ENCODE peak calls at places on chromosome 5, in eight cellular contexts. One of them, this sample, is unnamed.
A peak's percentile ranks its signal among the peaks of the same experiment; 100 is the strongest.

GRCh38 chr5:134371834-134372340 is 518 bp downstream of the UBE2B start:
- DNase-seq in neural crest cell: peak; percentile 48
- DNase-seq in brain microvascular endothelial cell: peak; percentile 22
- DNase-seq in MCF 10A: peak; percentile 76
- DNase-seq in CD8-positive, alpha-beta memory T cell: peak; percentile 26
- DNase-seq in omental fat pad: no peak
- DNase-seq in AG08396: peak; percentile 36
- DNase-seq in RPMI7951: peak; percentile 57
- DNase-seq in this sample: peak; percentile 23

GRCh38 chr5:72837524-72838096 is 21.1 kb downstream of the TNPO1 start:
- DNase-seq in brain microvascular endothelial cell: no peak
- DNase-seq in MCF 10A: no peak
- DNase-seq in neural crest cell: no peak
- DNase-seq in omental fat pad: no peak
- DNase-seq in CD8-positive, alpha-beta memory T cell: no peak
- DNase-seq in AG08396: no peak
- DNase-seq in RPMI7951: no peak
- DNase-seq in this sample: no peak

GRCh38 chr5:127934791-127935256 is 148.7 kb upstream of the SLC12A2 start:
- DNase-seq in AG08396: peak; percentile 29
- DNase-seq in CD8-positive, alpha-beta memory T cell: no peak
- DNase-seq in neural crest cell: no peak
- DNase-seq in MCF 10A: peak; percentile 99
- DNase-seq in RPMI7951: peak; percentile 18
- DNase-seq in brain microvascular endothelial cell: no peak
- DNase-seq in omental fat pad: no peak
- DNase-seq in this sample: peak; percentile 86

GRCh38 chr5:102531506-102531905 is 32.7 kb upstream of the SLCO6A1 start:
- DNase-seq in RPMI7951: no peak
- DNase-seq in CD8-positive, alpha-beta memory T cell: no peak
- DNase-seq in brain microvascular endothelial cell: no peak
- DNase-seq in neural crest cell: no peak
- DNase-seq in MCF 10A: no peak
- DNase-seq in AG08396: no peak
- DNase-seq in omental fat pad: no peak
- DNase-seq in this sample: peak; percentile 19

GRCh38 chr5:132074772-132075718 is 1.5 kb downstream of the CSF2 start:
- DNase-seq in RPMI7951: no peak
- DNase-seq in CD8-positive, alpha-beta memory T cell: no peak
- DNase-seq in neural crest cell: no peak
- DNase-seq in omental fat pad: no peak
- DNase-seq in MCF 10A: peak; percentile 42
- DNase-seq in AG08396: no peak
- DNase-seq in brain microvascular endothelial cell: no peak
- DNase-seq in this sample: peak; percentile 58

GRCh38 chr5:180098991-180099732 is 27.6 kb upstream of the RNF130 start:
- DNase-seq in AG08396: no peak
- DNase-seq in MCF 10A: no peak
- DNase-seq in omental fat pad: no peak
- DNase-seq in CD8-positive, alpha-beta memory T cell: no peak
- DNase-seq in neural crest cell: no peak
- DNase-seq in RPMI7951: no peak
- DNase-seq in brain microvascular endothelial cell: no peak
- DNase-seq in this sample: no peak

GRCh38 chr5:90174236-90174635 is 235.3 kb downstream of the CETN3 start:
- DNase-seq in RPMI7951: no peak
- DNase-seq in omental fat pad: no peak
- DNase-seq in brain microvascular endothelial cell: no peak
- DNase-seq in MCF 10A: no peak
- DNase-seq in AG08396: no peak
- DNase-seq in neural crest cell: no peak
- DNase-seq in CD8-positive, alpha-beta memory T cell: no peak
- DNase-seq in this sample: no peak

GRCh38 chr5:168969341-168969863 is 331.5 kb downstream of the SLIT3 start:
- DNase-seq in RPMI7951: no peak
- DNase-seq in neural crest cell: no peak
- DNase-seq in MCF 10A: no peak
- DNase-seq in omental fat pad: no peak
- DNase-seq in AG08396: no peak
- DNase-seq in CD8-positive, alpha-beta memory T cell: no peak
- DNase-seq in brain microvascular endothelial cell: no peak
- DNase-seq in this sample: no peak

GRCh38 chr5:111976705-111977104 is 219.7 kb upstream of the NREP start:
- DNase-seq in neural crest cell: no peak
- DNase-seq in AG08396: no peak
- DNase-seq in CD8-positive, alpha-beta memory T cell: no peak
- DNase-seq in MCF 10A: no peak
- DNase-seq in omental fat pad: no peak
- DNase-seq in brain microvascular endothelial cell: no peak
- DNase-seq in RPMI7951: no peak
- DNase-seq in this sample: no peak

GRCh38 chr5:139694556-139695182 is 46.5 kb downstream of the CXXC5 start:
- DNase-seq in brain microvascular endothelial cell: no peak
- DNase-seq in RPMI7951: no peak
- DNase-seq in omental fat pad: no peak
- DNase-seq in neural crest cell: no peak
- DNase-seq in CD8-positive, alpha-beta memory T cell: no peak
- DNase-seq in MCF 10A: no peak
- DNase-seq in AG08396: peak; percentile 62
- DNase-seq in this sample: no peak

GRCh38 chr5:152542741-152543140 is 137.7 kb upstream of the NMUR2 start:
- DNase-seq in brain microvascular endothelial cell: peak; percentile 7
- DNase-seq in MCF 10A: peak; percentile 73
- DNase-seq in AG08396: no peak
- DNase-seq in CD8-positive, alpha-beta memory T cell: no peak
- DNase-seq in RPMI7951: no peak
- DNase-seq in neural crest cell: peak; percentile 18
- DNase-seq in omental fat pad: no peak
- DNase-seq in this sample: no peak

GRCh38 chr5:124654418-124654817 is 92.0 kb downstream of the ZNF608 start:
- DNase-seq in omental fat pad: no peak
- DNase-seq in AG08396: no peak
- DNase-seq in RPMI7951: peak; percentile 56
- DNase-seq in brain microvascular endothelial cell: no peak
- DNase-seq in CD8-positive, alpha-beta memory T cell: no peak
- DNase-seq in MCF 10A: no peak
- DNase-seq in neural crest cell: no peak
- DNase-seq in this sample: no peak

This sample was measured in H4.